ENCODE peak calls at places on chromosomes 1 and 21, in eight cellular contexts. W is NCI-H2171 treated with DMSO at 0.1 percent for 48 hours, F is dermis blood vessel endothelial cell, B is kidney tubule cell, T is Panc1, D is NCI-H1092 treated with DMSO at 0.1 percent for 48 hours, O is GM23248, U is MV-4-11. Z is an unnamed sample.

GRCh38 chr1:179142889-179143299 is 61.0 kb downstream of the TOR3A start:
- DNase-seq in T (peak; percentile 94), D (no peak), W (no peak), F (peak; percentile 98), O (peak; percentile 98), B (peak; percentile 98), U (peak; percentile 63), Z (peak; percentile 99)

GRCh38 chr1:24960071-24960801 is 30.2 kb upstream of the RUNX3 start:
- DNase-seq in O (no peak), B (no peak), W (no peak), F (no peak), T (no peak), D (no peak), U (no peak), Z (no peak)

GRCh38 chr1:66388918-66389317 is 145.0 kb upstream of the SGIP1 start:
- DNase-seq in D (peak; percentile 1), U (no peak), O (no peak), F (no peak), W (no peak), T (no peak), B (no peak), Z (no peak)

GRCh38 chr1:242211254-242212022 is 212.5 kb upstream of the MAP1LC3C start:
- DNase-seq in T (no peak), D (no peak), B (no peak), O (no peak), F (no peak), W (no peak), U (no peak), Z (no peak)

GRCh38 chr1:207810173-207810572 is 58.3 kb downstream of the CD46 start:
- DNase-seq in F (no peak), D (no peak), T (no peak), O (peak; percentile 96), U (no peak), W (no peak), B (peak; percentile 90), Z (peak; percentile 57)

GRCh38 chr1:1889090-1889750 is 1.7 kb downstream of the GNB1 start:
- DNase-seq in O (peak; percentile 58), T (no peak), F (no peak), B (peak; percentile 32), U (no peak), W (peak; percentile 30), D (no peak), Z (no peak)

GRCh38 chr1:228151526-228151925 is 1.8 kb downstream of the GJC2 start:
- DNase-seq in D (no peak), W (no peak), F (no peak), T (no peak), O (no peak), B (no peak), U (no peak), Z (no peak)

GRCh38 chr21:16605588-16605987 is 875.8 kb downstream of the USP25 start:
- DNase-seq in F (no peak), U (no peak), O (no peak), W (no peak), D (no peak), T (no peak), B (peak; percentile 34), Z (no peak)

GRCh38 chr1:229192031-229192430 is 78.9 kb upstream of the RAB4A start:
- DNase-seq in T (no peak), W (no peak), F (no peak), U (peak; percentile 90), O (peak; percentile 87), D (no peak), B (peak; percentile 69), Z (peak; percentile 32)

GRCh38 chr21:28636988-28637691 is 355.5 kb downstream of the LTN1 start:
- DNase-seq in W (no peak), T (peak; percentile 10), B (peak; percentile 86), D (no peak), U (peak; percentile 27), F (peak; percentile 94), O (peak; percentile 81), Z (peak; percentile 85)

GRCh38 chr1:172637522-172637921 is 21.4 kb upstream of the FASLG start:
- DNase-seq in F (peak; percentile 12), D (no peak), O (peak; percentile 93), W (no peak), T (no peak), B (peak; percentile 97), U (no peak), Z (peak; percentile 98)

GRCh38 chr1:167491586-167492408 is 26.5 kb downstream of the CD247 start:
- DNase-seq in D (no peak), F (no peak), O (no peak), B (no peak), T (no peak), W (no peak), U (peak; percentile 71), Z (no peak)

GRCh38 chr21:38804617-38805281 is 980 bp upstream of the ETS2 start:
- DNase-seq in W (peak; percentile 62), F (peak; percentile 75), T (no peak), B (peak; percentile 83), U (peak; percentile 56), D (peak; percentile 82), O (peak; percentile 82), Z (peak; percentile 57)

GRCh38 chr1:172845865-172846264 is 187.0 kb downstream of the FASLG start:
- DNase-seq in T (no peak), B (no peak), F (no peak), D (no peak), O (no peak), W (no peak), U (no peak), Z (no peak)

GRCh38 chr1:57800341-57800740 is 376.5 kb upstream of the DAB1 start:
- DNase-seq in W (no peak), F (no peak), B (peak; percentile 3), U (no peak), O (no peak), D (no peak), T (no peak), Z (no peak)

GRCh38 chr1:241323510-241323909 is 33.5 kb downstream of the RGS7 start:
- DNase-seq in W (no peak), T (no peak), F (peak; percentile 74), O (peak; percentile 56), U (peak; percentile 17), B (peak; percentile 29), D (no peak), Z (peak; percentile 35)

GRCh38 chr1:170145691-170146676 is at the start of gene NTMT2:
- DNase-seq in O (no peak), T (no peak), F (no peak), W (no peak), B (peak; percentile 44), U (no peak), D (peak; percentile 86), Z (peak; percentile 12)

GRCh38 chr1:18322353-18323032 is 158.2 kb upstream of the KLHDC7A start:
- DNase-seq in U (no peak), D (no peak), F (no peak), W (no peak), T (no peak), B (no peak), O (no peak), Z (no peak)

GRCh38 chr1:161983725-161984124 is 39.9 kb downstream of the OLFML2B start:
- DNase-seq in W (no peak), D (no peak), F (no peak), U (no peak), B (no peak), O (no peak), T (no peak), Z (no peak)

GRCh38 chr1:11485191-11485590 is 6.2 kb downstream of the DISP3 start:
- DNase-seq in O (no peak), B (no peak), W (peak; percentile 82), D (peak; percentile 61), U (no peak), T (no peak), F (no peak), Z (no peak)

GRCh38 chr1:39925727-39926342 is 24.1 kb upstream of the MYCL start:
- DNase-seq in O (peak; percentile 85), W (no peak), F (no peak), T (no peak), U (peak; percentile 48), D (no peak), B (peak; percentile 37), Z (peak; percentile 36)

GRCh38 chr1:196774603-196775002 is at the start of gene CFHR3:
- DNase-seq in D (no peak), T (no peak), O (no peak), B (no peak), F (no peak), W (no peak), U (no peak), Z (no peak)

GRCh38 chr21:29546071-29546470 is 247.3 kb downstream of the BACH1 start:
- DNase-seq in F (no peak), D (no peak), B (peak; percentile 2), W (no peak), T (no peak), O (peak; percentile 8), U (no peak), Z (no peak)

GRCh38 chr1:200048244-200048643 is 20.7 kb downstream of the NR5A2 start:
- DNase-seq in F (no peak), T (no peak), B (no peak), W (no peak), O (no peak), D (no peak), U (no peak), Z (no peak)

GRCh38 chr1:37721565-37721964 is 29.2 kb downstream of the CDCA8 start:
- DNase-seq in D (no peak), U (peak; percentile 30), W (no peak), F (peak; percentile 5), O (peak; percentile 6), T (no peak), B (no peak), Z (no peak)

GRCh38 chr1:43382027-43382771 is 7.4 kb downstream of the MED8 start:
- DNase-seq in W (no peak), B (no peak), U (no peak), F (no peak), D (peak; percentile 31), O (no peak), T (no peak), Z (no peak)

GRCh38 chr1:18575620-18576019 is 55.0 kb upstream of the PAX7 start:
- DNase-seq in U (no peak), W (peak; percentile 88), O (peak; percentile 49), D (peak; percentile 71), T (no peak), F (peak; percentile 75), B (peak; percentile 55), Z (peak; percentile 41)

GRCh38 chr1:17550684-17551584 is 11.4 kb downstream of the ARHGEF10L start:
- DNase-seq in T (no peak), O (peak; percentile 27), F (no peak), W (peak; percentile 73), U (no peak), B (peak; percentile 97), D (no peak), Z (peak; percentile 55)

GRCh38 chr21:34771512-34772028 is 102.8 kb downstream of the CLIC6 start:
- DNase-seq in D (no peak), W (no peak), O (peak; percentile 76), B (peak; percentile 66), F (peak; percentile 17), T (peak; percentile 70), U (peak; percentile 18), Z (peak; percentile 90)

GRCh38 chr1:244897476-244898254 is 33.3 kb upstream of the HNRNPU start:
- DNase-seq in O (no peak), F (no peak), U (no peak), D (peak; percentile 53), B (no peak), W (no peak), T (no peak), Z (no peak)

GRCh38 chr1:159341736-159342135 is 39.6 kb downstream of the FCER1A start:
- DNase-seq in D (no peak), O (peak; percentile 7), T (no peak), W (no peak), B (peak; percentile 81), U (no peak), F (no peak), Z (peak; percentile 23)

GRCh38 chr1:243549791-243550190 is 293.9 kb downstream of the SDCCAG8 start:
- DNase-seq in T (no peak), U (no peak), W (no peak), B (no peak), D (no peak), O (peak; percentile 13), F (no peak), Z (no peak)

GRCh38 chr1:156407344-156407743 is 38.3 kb downstream of the RHBG start:
- DNase-seq in D (no peak), W (peak; percentile 91), U (no peak), F (no peak), T (no peak), O (no peak), B (no peak), Z (no peak)

GRCh38 chr1:37509181-37509580 is 5.4 kb downstream of the MEAF6 start:
- DNase-seq in U (peak; percentile 84), B (peak; percentile 17), F (peak; percentile 21), D (no peak), O (peak; percentile 56), W (no peak), T (no peak), Z (peak; percentile 64)

Z was measured in M059J.